ENCODE peak calls at places on chromosomes 12 and 14, in four cellular contexts. D, Q, K and G are unnamed samples.

GRCh38 chr12:122517877-122518276 is 8.9 kb downstream of the RSRC2 start:
- DNase-seq in D (peak; percentile 97), Q (no peak), K (peak; percentile 99), G (no peak)

GRCh38 chr12:6038160-6038559 is 86.3 kb downstream of the VWF start:
- DNase-seq in K (peak; percentile 66), Q (no peak), D (peak; percentile 76), G (peak; percentile 86)

GRCh38 chr14:39034481-39035296 is 68.3 kb downstream of the SEC23A start:
- DNase-seq in K (no peak), D (peak; percentile 18), Q (no peak), G (no peak)

GRCh38 chr12:131012279-131013069 is 58.8 kb downstream of the ADGRD1 start:
- DNase-seq in D (no peak), Q (no peak), K (no peak), G (no peak)

GRCh38 chr12:117967043-117967442 is 1.7 kb downstream of the KSR2 start:
- DNase-seq in K (no peak), D (no peak), Q (no peak), G (no peak)

GRCh38 chr14:20197459-20197858 is 6.8 kb downstream of the OR11G2 start:
- DNase-seq in K (no peak), D (no peak), Q (no peak), G (no peak)

GRCh38 chr14:24179961-24180726 is 8.3 kb downstream of the REC8 start:
- DNase-seq in D (peak; percentile 90), K (peak; percentile 90), Q (no peak), G (no peak)

GRCh38 chr14:96662116-96662901 is 134.9 kb upstream of the VRK1 start:
- DNase-seq in D (no peak), K (peak; percentile 8), Q (no peak), G (no peak)

DNA sequence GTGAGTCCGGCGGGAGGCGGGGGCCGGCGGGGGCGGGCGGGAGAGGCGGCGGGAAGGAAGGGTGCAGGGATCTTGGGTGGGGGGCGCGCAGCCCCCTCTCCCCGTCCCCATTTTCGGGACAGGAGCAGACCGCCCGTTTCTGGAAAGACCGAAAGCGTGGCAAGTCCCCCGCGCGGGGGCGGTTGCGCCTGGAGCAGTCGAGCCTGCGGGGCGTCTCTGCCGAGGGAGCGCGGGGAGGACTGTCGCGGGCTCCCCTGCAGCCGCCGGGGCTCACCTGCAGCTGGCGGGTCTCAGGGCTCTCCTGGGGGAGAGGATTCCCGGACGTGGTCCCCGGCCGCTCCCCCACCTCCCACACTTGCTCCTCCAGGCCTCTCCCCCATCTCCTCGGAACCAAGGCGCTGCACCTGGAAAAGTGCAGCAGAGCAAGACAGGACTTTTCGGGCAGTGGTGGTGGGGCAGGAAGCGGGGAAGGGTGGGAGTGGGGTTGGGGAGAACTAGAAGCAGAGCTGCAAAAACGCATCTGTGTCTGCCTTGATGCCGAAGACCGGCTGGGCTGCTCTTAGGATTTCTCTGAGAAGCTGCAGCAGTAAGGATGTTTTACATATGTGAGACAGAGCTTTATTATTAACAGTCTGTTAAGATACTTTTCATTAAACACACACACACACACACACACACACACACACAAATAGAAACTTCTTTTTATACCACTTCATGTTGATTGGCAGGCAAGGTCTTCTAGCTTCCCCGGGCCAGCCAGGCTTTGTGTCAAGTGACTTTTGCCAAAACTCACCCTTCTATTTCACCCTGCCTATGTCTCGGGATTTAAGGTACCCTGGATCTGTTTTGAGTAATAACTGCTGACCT is 680 bp downstream of the C12orf75 start:
- DNase-seq in K (no peak), D (peak; percentile 34), Q (peak; percentile 24), G (no peak)
- TF ChIP-seq CTCF in K (no peak), D (no peak), Q (no peak), G (no peak)

DNA sequence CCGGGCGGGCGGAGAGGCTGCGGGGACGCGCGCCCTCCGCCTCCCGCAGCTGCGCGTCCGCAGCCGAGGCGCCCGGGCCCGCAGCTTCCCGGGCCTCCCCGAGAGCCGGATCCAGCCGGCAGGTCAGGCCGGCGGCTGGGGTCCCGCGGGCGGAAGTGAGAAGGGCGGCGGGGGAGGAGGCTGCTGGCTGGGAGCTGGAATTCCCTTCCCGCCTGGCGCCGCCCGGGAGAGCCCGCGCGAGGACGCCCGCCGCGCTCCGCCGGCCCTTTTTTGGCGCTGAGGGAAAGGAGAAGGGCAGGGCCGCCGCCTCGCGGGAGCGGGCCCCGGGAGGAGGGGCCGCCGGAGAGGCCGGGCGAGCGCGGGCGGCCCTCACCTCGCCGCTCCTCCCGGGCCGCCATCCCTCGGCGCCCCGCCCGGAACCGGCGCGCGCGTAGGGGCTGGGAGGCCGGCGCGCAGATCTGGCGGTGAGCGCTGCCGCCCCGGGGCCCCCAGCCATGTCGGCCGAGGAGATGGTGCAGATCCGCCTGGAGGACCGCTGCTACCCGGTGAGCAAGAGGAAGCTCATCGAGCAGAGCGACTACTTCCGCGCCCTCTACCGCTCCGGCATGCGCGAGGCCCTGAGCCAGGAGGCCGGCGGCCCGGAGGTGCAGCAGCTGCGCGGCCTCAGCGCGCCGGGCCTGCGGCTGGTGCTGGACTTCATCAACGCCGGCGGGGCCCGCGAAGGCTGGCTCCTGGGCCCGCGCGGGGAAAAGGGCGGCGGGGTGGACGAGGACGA is at the start of the genes KLHL42 and MANSC4:
- DNase-seq in Q (peak; percentile 59), K (peak; percentile 81), D (peak; percentile 77), G (peak; percentile 87)
- TF ChIP-seq CTCF in Q (no peak), K (no peak), D (peak; percentile 10), G (no peak)

DNA sequence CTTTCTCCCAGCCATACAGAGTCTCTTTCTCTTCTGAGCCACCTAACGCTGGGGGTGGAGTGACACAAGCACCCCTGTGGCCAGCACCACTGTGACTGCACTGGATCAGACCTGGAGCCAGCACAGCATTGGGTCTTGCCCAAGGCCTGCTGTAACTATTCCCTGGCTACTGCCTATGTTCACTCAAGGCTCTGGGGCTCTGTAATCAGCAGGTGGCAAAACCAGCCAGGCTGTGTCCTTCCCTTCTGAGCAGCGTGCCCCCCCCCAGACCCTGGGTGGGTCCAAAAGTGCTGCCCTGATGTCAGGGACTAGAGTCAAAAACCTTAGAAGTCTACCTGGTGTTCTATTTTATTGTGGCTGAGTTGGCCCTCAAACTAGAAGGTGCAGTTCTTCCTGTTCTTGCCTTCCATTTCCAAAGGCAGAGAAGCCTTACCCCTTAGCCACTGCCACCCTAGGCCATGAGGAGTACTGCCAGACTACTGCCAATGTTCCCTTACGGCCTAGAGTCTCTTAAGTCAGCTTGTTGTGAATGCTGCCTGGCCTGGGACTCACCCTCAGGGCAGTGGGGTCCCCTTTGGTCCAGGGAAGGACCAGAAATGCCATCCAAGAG is 49.9 kb downstream of the PELI2 start:
- DNase-seq in Q (no peak), K (no peak), D (no peak), G (no peak)
- TF ChIP-seq CTCF in Q (no peak), K (no peak), D (no peak), G (no peak)

DNA sequence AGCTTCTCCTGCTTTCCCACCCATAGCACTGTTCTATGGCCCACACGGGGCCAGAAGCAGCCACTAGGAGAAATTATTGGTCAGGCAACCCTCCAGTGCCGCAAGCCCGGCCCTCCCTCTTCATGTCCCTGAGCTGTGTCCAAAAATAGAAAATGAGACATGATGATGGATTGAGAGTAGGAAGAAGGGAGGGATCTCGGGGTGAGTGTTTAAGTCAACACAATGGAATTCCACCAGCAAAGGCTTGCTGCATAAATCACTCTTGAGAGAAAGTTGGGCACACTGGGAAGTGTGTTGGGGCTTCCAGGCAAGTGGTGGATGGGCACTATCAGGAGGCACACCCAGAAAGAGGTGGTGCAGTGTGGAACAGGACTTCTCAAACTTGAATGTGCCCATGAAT is 94.2 kb downstream of the LLPH start:
- DNase-seq in K (peak; percentile 99), D (peak; percentile 90), Q (no peak), G (no peak)
- TF ChIP-seq CTCF in K (no peak), D (no peak), Q (no peak), G (no peak)

DNA sequence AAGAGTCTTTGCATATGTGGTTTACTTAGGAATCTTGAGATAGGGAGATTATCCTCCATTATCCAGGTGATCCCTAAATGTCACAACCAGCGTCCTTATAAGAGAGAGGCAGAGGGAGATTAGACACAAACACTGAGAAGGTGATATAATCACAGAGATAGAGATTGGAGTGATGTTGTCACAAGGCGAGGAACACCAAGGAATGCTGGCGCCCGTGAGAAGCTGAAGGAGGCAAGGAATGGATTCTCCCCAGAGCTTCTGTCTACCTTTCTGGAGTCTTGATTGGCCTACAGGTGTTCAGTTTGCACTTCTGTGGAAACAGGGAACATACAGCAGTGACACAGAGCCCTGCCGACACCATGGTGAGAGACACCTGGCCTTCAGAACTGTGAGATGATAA is 101.6 kb downstream of the ANO4 start:
- DNase-seq in Q (no peak), D (no peak), K (no peak), G (no peak)
- TF ChIP-seq CTCF in Q (no peak), D (no peak), K (no peak), G (no peak)

GRCh38 chr12:110619534-110619953 is 5.6 kb downstream of the TCTN1 start:
- DNase-seq in Q (no peak), K (no peak), D (no peak), G (no peak)
- TF ChIP-seq CTCF in Q (no peak), K (no peak), D (no peak), G (no peak)

GRCh38 chr12:59194794-59195193 is 274.5 kb upstream of the LRIG3 start:
- DNase-seq in K (no peak), Q (no peak), D (no peak), G (no peak)
- TF ChIP-seq CTCF in K (no peak), Q (no peak), D (no peak), G (no peak)

GRCh38 chr12:63098851-63099250 is 52.1 kb downstream of the AVPR1A start:
- DNase-seq in D (no peak), Q (no peak), K (no peak), G (peak; percentile 50)

DNA sequence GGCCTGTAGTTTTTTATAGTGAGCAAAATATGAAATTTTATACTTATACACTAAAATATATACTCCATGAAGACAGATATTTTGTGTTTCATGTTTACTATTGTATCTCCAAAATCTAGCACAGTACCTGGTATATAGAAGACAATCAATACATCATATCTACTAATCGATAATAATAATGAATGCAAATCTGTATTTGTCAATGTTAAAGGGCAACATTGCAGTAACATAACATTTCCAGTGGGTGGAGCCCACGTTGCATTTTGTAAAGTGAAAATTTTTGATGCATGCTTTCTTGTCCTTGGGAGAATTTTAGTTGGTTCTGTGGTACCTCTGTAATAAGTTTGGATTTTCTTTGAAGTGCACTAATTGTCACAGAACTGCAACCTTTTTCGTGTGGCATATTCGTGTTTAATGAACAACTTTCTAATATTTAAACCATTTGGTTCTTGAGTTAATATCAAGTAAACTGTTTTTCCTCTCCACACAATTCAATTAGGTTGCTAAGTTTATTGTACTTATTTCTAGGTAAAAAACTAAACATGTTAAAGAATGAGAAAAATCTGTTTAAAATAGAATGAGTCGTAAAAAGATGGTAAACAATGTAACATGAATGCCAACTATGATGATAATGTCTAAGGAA is 47.4 kb downstream of the AVPR1A start:
- DNase-seq in K (peak; percentile 7), Q (no peak), D (peak; percentile 29), G (no peak)
- TF ChIP-seq CTCF in K (peak; percentile 70), Q (peak; percentile 92), D (peak; percentile 72), G (peak; percentile 84)